ENCODE peak calls at places on chromosome 17, in seven cellular contexts. J is left kidney, T is mucosa of descending colon, D is DMS153, A is AG10803, R is EL, I is anterior cingulate cortex. O is an unnamed sample.

GRCh38 chr17:29086628-29087332 is 43.8 kb downstream of the PIPOX start:
- DNase-seq in I (no peak), T (no peak), D (no peak), J (no peak), A (no peak), R (no peak), O (no peak)

GRCh38 chr17:8153550-8153956 is 1.3 kb upstream of the PER1 start:
- DNase-seq in R (peak; percentile 95), J (peak; percentile 89), T (peak; percentile 80), I (peak; percentile 59), D (no peak), A (peak; percentile 97), O (peak; percentile 87)

GRCh38 chr17:69414408-69415274 is at the start of gene MAP2K6:
- DNase-seq in D (peak; percentile 51), A (peak; percentile 49), I (peak; percentile 83), T (peak; percentile 89), J (peak; percentile 94), R (peak; percentile 62), O (peak; percentile 83)

GRCh38 chr17:58317421-58318064 is 11.1 kb downstream of the TSPOAP1 start:
- DNase-seq in D (peak; percentile 32), T (peak; percentile 65), J (peak; percentile 75), A (peak; percentile 62), I (no peak), R (peak; percentile 85), O (peak; percentile 37)

GRCh38 chr17:72136692-72137550 is 16.1 kb downstream of the SOX9 start:
- DNase-seq in A (peak; percentile 35), R (peak; percentile 74), D (no peak), J (no peak), T (no peak), I (no peak), O (no peak)

GRCh38 chr17:79841369-79842135 is 2.3 kb upstream of the CBX4 start:
- DNase-seq in A (no peak), R (no peak), D (no peak), J (peak; percentile 29), I (no peak), T (peak; percentile 43), O (peak; percentile 35)

GRCh38 chr17:44881145-44881544 is 18.1 kb downstream of the EFTUD2 start:
- DNase-seq in R (no peak), J (no peak), A (no peak), I (no peak), T (no peak), D (no peak), O (no peak)

GRCh38 chr17:58531661-58532554 is 17.5 kb upstream of the MTMR4 start:
- DNase-seq in I (peak; percentile 77), A (peak; percentile 23), R (peak; percentile 54), T (peak; percentile 77), J (peak; percentile 84), D (no peak), O (peak; percentile 75)

GRCh38 chr17:76097716-76098295 is 5.8 kb downstream of the EXOC7 start:
- DNase-seq in D (no peak), I (no peak), A (no peak), R (no peak), T (no peak), J (no peak), O (no peak)

GRCh38 chr17:53837131-53837530 is 14.4 kb downstream of the KIF2B start:
- DNase-seq in J (no peak), A (no peak), T (no peak), D (no peak), I (no peak), R (peak; percentile 3), O (no peak)

O was measured in right lobe of liver.